ENCODE peak calls at places on chromosomes 11 and 22, in ten cellular contexts. One of them, this sample, is unnamed.

GRCh38 chr11:126426820-126427749 is 71.6 kb downstream of the ST3GAL4 start:
- DNase-seq in adrenal gland: peak; percentile 73
- DNase-seq in mucosa of descending colon: no peak
- DNase-seq in HCT116: no peak
- DNase-seq in neuronal stem cell: no peak
- DNase-seq in brain microvascular endothelial cell: no peak
- DNase-seq in cardiac muscle cell: no peak
- DNase-seq in PC-3: no peak
- DNase-seq in GM23248: no peak
- DNase-seq in kidney: no peak
- DNase-seq in this sample: no peak

GRCh38 chr11:116786360-116786759 is 1.5 kb downstream of the ZPR1 start:
- DNase-seq in HCT116: no peak
- DNase-seq in mucosa of descending colon: no peak
- DNase-seq in PC-3: no peak
- DNase-seq in cardiac muscle cell: no peak
- DNase-seq in brain microvascular endothelial cell: no peak
- DNase-seq in kidney: no peak
- DNase-seq in adrenal gland: no peak
- DNase-seq in neuronal stem cell: no peak
- DNase-seq in GM23248: no peak
- DNase-seq in this sample: no peak

GRCh38 chr11:17734418-17734911 is at the start of gene KCNC1:
- DNase-seq in GM23248: peak; percentile 67
- DNase-seq in cardiac muscle cell: peak; percentile 55
- DNase-seq in mucosa of descending colon: no peak
- DNase-seq in HCT116: no peak
- DNase-seq in adrenal gland: peak; percentile 39
- DNase-seq in PC-3: no peak
- DNase-seq in brain microvascular endothelial cell: no peak
- DNase-seq in neuronal stem cell: peak; percentile 65
- DNase-seq in kidney: peak; percentile 71
- DNase-seq in this sample: no peak

GRCh38 chr11:126592496-126593410 is 237.3 kb downstream of the ST3GAL4 start:
- DNase-seq in adrenal gland: no peak
- DNase-seq in brain microvascular endothelial cell: no peak
- DNase-seq in kidney: no peak
- DNase-seq in PC-3: no peak
- DNase-seq in GM23248: no peak
- DNase-seq in neuronal stem cell: no peak
- DNase-seq in cardiac muscle cell: no peak
- DNase-seq in HCT116: no peak
- DNase-seq in mucosa of descending colon: no peak
- DNase-seq in this sample: no peak

GRCh38 chr11:12287009-12287373 is 90.4 kb upstream of the PARVA start:
- DNase-seq in GM23248: peak; percentile 95
- DNase-seq in cardiac muscle cell: peak; percentile 97
- DNase-seq in HCT116: peak; percentile 47
- DNase-seq in kidney: peak; percentile 85
- DNase-seq in adrenal gland: peak; percentile 57
- DNase-seq in mucosa of descending colon: no peak
- DNase-seq in brain microvascular endothelial cell: peak; percentile 94
- DNase-seq in neuronal stem cell: no peak
- DNase-seq in PC-3: peak; percentile 89
- DNase-seq in this sample: no peak

GRCh38 chr11:117002639-117003305 is 95.5 kb downstream of the SIK3 start:
- DNase-seq in neuronal stem cell: no peak
- DNase-seq in PC-3: no peak
- DNase-seq in HCT116: no peak
- DNase-seq in kidney: no peak
- DNase-seq in adrenal gland: no peak
- DNase-seq in cardiac muscle cell: no peak
- DNase-seq in mucosa of descending colon: no peak
- DNase-seq in brain microvascular endothelial cell: no peak
- DNase-seq in GM23248: no peak
- DNase-seq in this sample: peak; percentile 30

GRCh38 chr11:116791002-116791812 is 472 bp downstream of the APOA5 start:
- DNase-seq in cardiac muscle cell: peak; percentile 77
- DNase-seq in PC-3: peak; percentile 48
- DNase-seq in brain microvascular endothelial cell: peak; percentile 53
- DNase-seq in neuronal stem cell: peak; percentile 76
- DNase-seq in mucosa of descending colon: peak; percentile 85
- DNase-seq in adrenal gland: peak; percentile 80
- DNase-seq in kidney: peak; percentile 87
- DNase-seq in HCT116: peak; percentile 35
- DNase-seq in GM23248: peak; percentile 82
- DNase-seq in this sample: peak; percentile 69

GRCh38 chr11:68315581-68315920 is 3.2 kb downstream of the LRP5 start:
- DNase-seq in neuronal stem cell: no peak
- DNase-seq in HCT116: no peak
- DNase-seq in cardiac muscle cell: no peak
- DNase-seq in brain microvascular endothelial cell: no peak
- DNase-seq in mucosa of descending colon: peak; percentile 71
- DNase-seq in GM23248: no peak
- DNase-seq in PC-3: no peak
- DNase-seq in adrenal gland: no peak
- DNase-seq in kidney: no peak
- DNase-seq in this sample: no peak

GRCh38 chr22:38740116-38740723 is 15.6 kb downstream of the SUN2 start:
- DNase-seq in kidney: peak; percentile 69
- DNase-seq in brain microvascular endothelial cell: no peak
- DNase-seq in mucosa of descending colon: no peak
- DNase-seq in PC-3: no peak
- DNase-seq in HCT116: no peak
- DNase-seq in GM23248: no peak
- DNase-seq in adrenal gland: no peak
- DNase-seq in cardiac muscle cell: no peak
- DNase-seq in neuronal stem cell: no peak
- DNase-seq in this sample: no peak

GRCh38 chr22:38742176-38742942 is 13.4 kb downstream of the SUN2 start:
- DNase-seq in brain microvascular endothelial cell: no peak
- DNase-seq in mucosa of descending colon: no peak
- DNase-seq in kidney: no peak
- DNase-seq in cardiac muscle cell: no peak
- DNase-seq in GM23248: no peak
- DNase-seq in PC-3: no peak
- DNase-seq in neuronal stem cell: no peak
- DNase-seq in HCT116: no peak
- DNase-seq in adrenal gland: no peak
- DNase-seq in this sample: no peak

GRCh38 chr22:38741576-38741975 is 14.2 kb downstream of the SUN2 start:
- DNase-seq in HCT116: no peak
- DNase-seq in kidney: no peak
- DNase-seq in mucosa of descending colon: no peak
- DNase-seq in GM23248: no peak
- DNase-seq in adrenal gland: no peak
- DNase-seq in PC-3: no peak
- DNase-seq in neuronal stem cell: no peak
- DNase-seq in brain microvascular endothelial cell: no peak
- DNase-seq in cardiac muscle cell: no peak
- DNase-seq in this sample: no peak

GRCh38 chr22:38740754-38741153 is 15.0 kb downstream of the SUN2 start:
- DNase-seq in GM23248: no peak
- DNase-seq in cardiac muscle cell: no peak
- DNase-seq in adrenal gland: no peak
- DNase-seq in PC-3: no peak
- DNase-seq in mucosa of descending colon: no peak
- DNase-seq in neuronal stem cell: no peak
- DNase-seq in HCT116: no peak
- DNase-seq in kidney: no peak
- DNase-seq in brain microvascular endothelial cell: no peak
- DNase-seq in this sample: no peak

GRCh38 chr22:38741166-38741565 is 14.6 kb downstream of the SUN2 start:
- DNase-seq in adrenal gland: no peak
- DNase-seq in PC-3: no peak
- DNase-seq in neuronal stem cell: no peak
- DNase-seq in mucosa of descending colon: no peak
- DNase-seq in cardiac muscle cell: no peak
- DNase-seq in brain microvascular endothelial cell: no peak
- DNase-seq in kidney: no peak
- DNase-seq in GM23248: no peak
- DNase-seq in HCT116: no peak
- DNase-seq in this sample: no peak
- H3K36me3 ChIP-seq in adrenal gland: no peaks in the 10 kb centered on the region
- H3K36me3 ChIP-seq in PC-3: peaks cover 14% of the 10 kb centered on the region
- H3K36me3 ChIP-seq in neuronal stem cell: peaks cover 97% of the 10 kb centered on the region
- H3K36me3 ChIP-seq in mucosa of descending colon: peaks cover 55% of the 10 kb centered on the region
- H3K36me3 ChIP-seq in cardiac muscle cell: peaks cover 61% of the 10 kb centered on the region
- H3K36me3 ChIP-seq in brain microvascular endothelial cell: peaks cover 54% of the 10 kb centered on the region
- H3K36me3 ChIP-seq in kidney: peaks cover 60% of the 10 kb centered on the region
- H3K36me3 ChIP-seq in GM23248: peaks cover 20% of the 10 kb centered on the region
- H3K36me3 ChIP-seq in HCT116: peaks cover 42% of the 10 kb centered on the region
- H3K36me3 ChIP-seq in this sample: peaks cover 100% of the 10 kb centered on the region

DNA sequence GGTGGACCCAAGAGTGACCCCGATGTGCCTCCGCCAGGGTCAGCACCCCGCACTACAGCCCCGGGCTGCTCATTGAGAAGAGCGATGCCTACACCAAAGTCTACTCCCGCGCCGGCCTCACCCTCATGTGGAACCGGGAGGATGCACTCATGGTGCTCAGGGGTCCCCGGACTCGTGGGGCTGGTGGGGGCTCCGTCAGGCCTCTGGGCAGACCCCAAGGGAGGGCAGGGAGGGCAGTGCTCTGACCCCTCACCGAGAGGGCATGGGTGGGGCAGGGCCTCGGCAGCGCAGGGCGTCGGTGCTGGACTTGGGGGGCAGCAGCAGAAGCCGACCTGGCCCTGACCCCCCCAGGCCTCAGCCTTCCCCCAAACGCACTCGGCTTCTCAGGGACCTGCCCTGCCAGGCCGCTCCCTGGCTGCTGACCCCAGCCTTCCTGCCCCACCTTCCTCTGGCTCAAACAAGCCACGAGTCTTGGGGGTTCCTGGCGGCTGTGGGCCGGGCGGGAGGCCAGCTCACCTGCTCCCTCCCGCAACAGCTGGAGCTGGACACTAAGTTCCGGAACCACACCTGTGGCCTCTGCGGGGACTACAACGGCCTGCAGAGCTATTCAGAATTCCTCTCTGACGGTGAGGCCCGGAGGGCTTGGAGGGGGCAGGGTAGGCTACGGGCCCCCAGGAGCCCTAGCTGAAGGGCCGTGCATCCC is 2.9 kb downstream of the MUC2 start:
- DNase-seq in adrenal gland: no peak
- DNase-seq in GM23248: no peak
- DNase-seq in PC-3: no peak
- DNase-seq in mucosa of descending colon: peak; percentile 28
- DNase-seq in kidney: peak; percentile 48
- DNase-seq in neuronal stem cell: no peak
- DNase-seq in HCT116: no peak
- DNase-seq in brain microvascular endothelial cell: no peak
- DNase-seq in cardiac muscle cell: no peak
- DNase-seq in this sample: no peak
- H3K36me3 ChIP-seq in adrenal gland: no peaks in the 10 kb centered on the region
- H3K36me3 ChIP-seq in GM23248: no peaks in the 10 kb centered on the region
- H3K36me3 ChIP-seq in PC-3: no peaks in the 10 kb centered on the region
- H3K36me3 ChIP-seq in mucosa of descending colon: no peaks in the 10 kb centered on the region
- H3K36me3 ChIP-seq in kidney: no peaks in the 10 kb centered on the region
- H3K36me3 ChIP-seq in neuronal stem cell: no peaks in the 10 kb centered on the region
- H3K36me3 ChIP-seq in HCT116: no peaks in the 10 kb centered on the region
- H3K36me3 ChIP-seq in brain microvascular endothelial cell: no peaks in the 10 kb centered on the region
- H3K36me3 ChIP-seq in cardiac muscle cell: no peaks in the 10 kb centered on the region
- H3K36me3 ChIP-seq in this sample: no peaks in the 10 kb centered on the region

GRCh38 chr11:86608251-86608799 is 64.1 kb downstream of the ME3 start:
- DNase-seq in neuronal stem cell: no peak
- DNase-seq in mucosa of descending colon: peak; percentile 79
- DNase-seq in brain microvascular endothelial cell: peak; percentile 58
- DNase-seq in PC-3: peak; percentile 82
- DNase-seq in cardiac muscle cell: peak; percentile 86
- DNase-seq in HCT116: peak; percentile 67
- DNase-seq in adrenal gland: peak; percentile 68
- DNase-seq in GM23248: peak; percentile 88
- DNase-seq in kidney: peak; percentile 64
- DNase-seq in this sample: peak; percentile 22

GRCh38 chr11:86615495-86615894 is 56.9 kb downstream of the ME3 start:
- DNase-seq in HCT116: no peak
- DNase-seq in kidney: no peak
- DNase-seq in neuronal stem cell: no peak
- DNase-seq in GM23248: no peak
- DNase-seq in cardiac muscle cell: no peak
- DNase-seq in PC-3: no peak
- DNase-seq in brain microvascular endothelial cell: no peak
- DNase-seq in mucosa of descending colon: no peak
- DNase-seq in adrenal gland: no peak
- DNase-seq in this sample: no peak

GRCh38 chr11:86606270-86606848 is 66.1 kb downstream of the ME3 start:
- DNase-seq in PC-3: no peak
- DNase-seq in HCT116: no peak
- DNase-seq in adrenal gland: no peak
- DNase-seq in neuronal stem cell: no peak
- DNase-seq in GM23248: no peak
- DNase-seq in cardiac muscle cell: no peak
- DNase-seq in brain microvascular endothelial cell: no peak
- DNase-seq in kidney: no peak
- DNase-seq in mucosa of descending colon: no peak
- DNase-seq in this sample: no peak

GRCh38 chr11:86606849-86607481 is 65.5 kb downstream of the ME3 start:
- DNase-seq in HCT116: no peak
- DNase-seq in brain microvascular endothelial cell: peak; percentile 45
- DNase-seq in adrenal gland: no peak
- DNase-seq in kidney: no peak
- DNase-seq in neuronal stem cell: no peak
- DNase-seq in PC-3: peak; percentile 48
- DNase-seq in cardiac muscle cell: no peak
- DNase-seq in GM23248: peak; percentile 53
- DNase-seq in mucosa of descending colon: no peak
- DNase-seq in this sample: no peak

DNA sequence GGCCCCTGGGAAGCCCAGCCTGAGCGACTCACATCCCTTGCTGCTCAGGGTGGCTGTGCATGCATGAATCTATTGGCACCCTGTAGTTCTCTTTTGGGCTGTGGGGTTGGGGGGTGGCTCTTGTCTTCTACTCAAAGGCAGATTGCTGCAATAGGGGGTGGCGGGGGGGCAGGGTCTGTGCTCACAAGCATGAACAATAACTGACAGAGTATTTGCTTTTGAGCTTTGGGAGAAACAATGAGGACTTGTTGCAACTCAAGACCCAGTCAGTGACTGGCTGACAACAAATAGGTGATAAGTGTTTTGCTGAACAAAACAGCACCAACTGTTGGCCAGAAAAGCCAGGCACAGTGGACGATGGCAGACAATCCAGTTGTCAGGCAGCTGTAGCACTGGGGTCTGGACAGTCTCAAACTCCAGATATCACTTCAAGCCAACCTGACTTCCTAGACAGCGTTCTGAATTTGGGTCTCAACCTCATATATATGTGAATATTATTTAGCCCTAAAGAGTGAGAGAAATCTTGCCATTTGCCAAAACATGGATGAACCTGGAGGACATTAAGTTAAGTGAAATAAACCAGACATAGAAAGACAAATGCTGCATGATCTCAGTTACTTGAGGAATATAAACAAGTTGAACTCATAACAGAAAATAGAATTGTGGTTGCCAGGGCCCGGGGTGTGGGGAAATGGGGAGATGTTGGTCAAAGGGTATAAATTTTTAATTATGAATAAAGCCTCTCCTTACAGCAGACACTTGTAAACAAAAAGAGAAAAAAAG is 61.7 kb downstream of the ME3 start:
- DNase-seq in PC-3: peak; percentile 29
- DNase-seq in neuronal stem cell: no peak
- DNase-seq in adrenal gland: no peak
- DNase-seq in mucosa of descending colon: no peak
- DNase-seq in cardiac muscle cell: no peak
- DNase-seq in GM23248: peak; percentile 22
- DNase-seq in brain microvascular endothelial cell: no peak
- DNase-seq in HCT116: no peak
- DNase-seq in kidney: no peak
- DNase-seq in this sample: no peak
- H3K36me3 ChIP-seq in PC-3: peaks cover 3% of the 10 kb centered on the region
- H3K36me3 ChIP-seq in neuronal stem cell: no peaks in the 10 kb centered on the region
- H3K36me3 ChIP-seq in adrenal gland: no peaks in the 10 kb centered on the region
- H3K36me3 ChIP-seq in mucosa of descending colon: no peaks in the 10 kb centered on the region
- H3K36me3 ChIP-seq in cardiac muscle cell: no peaks in the 10 kb centered on the region
- H3K36me3 ChIP-seq in GM23248: no peaks in the 10 kb centered on the region
- H3K36me3 ChIP-seq in brain microvascular endothelial cell: no peaks in the 10 kb centered on the region
- H3K36me3 ChIP-seq in HCT116: no peaks in the 10 kb centered on the region
- H3K36me3 ChIP-seq in kidney: no peaks in the 10 kb centered on the region
- H3K36me3 ChIP-seq in this sample: no peaks in the 10 kb centered on the region

GRCh38 chr11:6458352-6458751 is 15.4 kb downstream of the TRIM3 start:
- DNase-seq in GM23248: no peak
- DNase-seq in mucosa of descending colon: no peak
- DNase-seq in PC-3: peak; percentile 10
- DNase-seq in neuronal stem cell: no peak
- DNase-seq in adrenal gland: no peak
- DNase-seq in brain microvascular endothelial cell: no peak
- DNase-seq in kidney: no peak
- DNase-seq in HCT116: no peak
- DNase-seq in cardiac muscle cell: no peak
- DNase-seq in this sample: no peak
- H3K36me3 ChIP-seq in GM23248: peaks cover 5% of the 10 kb centered on the region
- H3K36me3 ChIP-seq in mucosa of descending colon: peaks cover 4% of the 10 kb centered on the region
- H3K36me3 ChIP-seq in PC-3: no peaks in the 10 kb centered on the region
- H3K36me3 ChIP-seq in neuronal stem cell: peaks cover 55% of the 10 kb centered on the region
- H3K36me3 ChIP-seq in adrenal gland: no peaks in the 10 kb centered on the region
- H3K36me3 ChIP-seq in brain microvascular endothelial cell: peaks cover 41% of the 10 kb centered on the region
- H3K36me3 ChIP-seq in kidney: peaks cover 15% of the 10 kb centered on the region
- H3K36me3 ChIP-seq in HCT116: peaks cover 2% of the 10 kb centered on the region
- H3K36me3 ChIP-seq in cardiac muscle cell: peaks cover 5% of the 10 kb centered on the region
- H3K36me3 ChIP-seq in this sample: peaks cover 15% of the 10 kb centered on the region

This sample was measured in CD4-positive, alpha-beta memory T cell.